ENCODE peak calls at places on chromosomes 16 and 17, in five cellular contexts. One of them, this sample, is unnamed.

GRCh38 chr17:17156511-17156910 is 49.6 kb downstream of the PLD6 start:
- DNase-seq in lung: no peak
- DNase-seq in A673: no peak
- DNase-seq in Panc1: no peak
- DNase-seq in neural progenitor cell: no peak
- DNase-seq in this sample: no peak

GRCh38 chr17:1200440-1200839 is 20.7 kb upstream of the ABR start:
- DNase-seq in lung: no peak
- DNase-seq in A673: no peak
- DNase-seq in Panc1: no peak
- DNase-seq in neural progenitor cell: no peak
- DNase-seq in this sample: no peak

GRCh38 chr17:3719265-3719664 is 4.4 kb upstream of the HASPIN start:
- DNase-seq in lung: no peak
- DNase-seq in A673: no peak
- DNase-seq in Panc1: no peak
- DNase-seq in neural progenitor cell: no peak
- DNase-seq in this sample: no peak

GRCh38 chr16:50862818-50863672 is 121.2 kb downstream of the CYLD start:
- DNase-seq in lung: peak
- DNase-seq in A673: peak
- DNase-seq in Panc1: no peak
- DNase-seq in neural progenitor cell: no peak
- DNase-seq in this sample: peak

GRCh38 chr16:12455287-12455798 is 348.3 kb downstream of the CPPED1 start:
- DNase-seq in lung: peak
- DNase-seq in A673: peak
- DNase-seq in Panc1: peak
- DNase-seq in neural progenitor cell: peak
- DNase-seq in this sample: peak

GRCh38 chr16:12516621-12517309 is 286.9 kb downstream of the CPPED1 start:
- DNase-seq in lung: no peak
- DNase-seq in A673: no peak
- DNase-seq in Panc1: no peak
- DNase-seq in neural progenitor cell: no peak
- DNase-seq in this sample: no peak

GRCh38 chr17:50288306-50288705 is 14.0 kb downstream of the TMEM92 start:
- DNase-seq in lung: no peak
- DNase-seq in A673: no peak
- DNase-seq in Panc1: no peak
- DNase-seq in neural progenitor cell: no peak
- DNase-seq in this sample: no peak

GRCh38 chr17:39555368-39555767 is 52.4 kb downstream of the NEUROD2 start:
- DNase-seq in lung: no peak
- DNase-seq in A673: no peak
- DNase-seq in Panc1: no peak
- DNase-seq in neural progenitor cell: no peak
- DNase-seq in this sample: no peak

GRCh38 chr17:37770631-37771518 is 26.0 kb upstream of the HNF1B start:
- DNase-seq in lung: peak
- DNase-seq in A673: peak
- DNase-seq in Panc1: peak
- DNase-seq in neural progenitor cell: peak
- DNase-seq in this sample: no peak

GRCh38 chr17:81309859-81310839 is 15.0 kb upstream of the SLC38A10 start:
- DNase-seq in lung: no peak
- DNase-seq in A673: no peak
- DNase-seq in Panc1: no peak
- DNase-seq in neural progenitor cell: no peak
- DNase-seq in this sample: no peak
- TF ChIP-seq CTCF in lung: no peak
- TF ChIP-seq CTCF in A673: no peak
- TF ChIP-seq CTCF in Panc1: no peak
- TF ChIP-seq CTCF in neural progenitor cell: no peak
- TF ChIP-seq CTCF in this sample: no peak

DNA sequence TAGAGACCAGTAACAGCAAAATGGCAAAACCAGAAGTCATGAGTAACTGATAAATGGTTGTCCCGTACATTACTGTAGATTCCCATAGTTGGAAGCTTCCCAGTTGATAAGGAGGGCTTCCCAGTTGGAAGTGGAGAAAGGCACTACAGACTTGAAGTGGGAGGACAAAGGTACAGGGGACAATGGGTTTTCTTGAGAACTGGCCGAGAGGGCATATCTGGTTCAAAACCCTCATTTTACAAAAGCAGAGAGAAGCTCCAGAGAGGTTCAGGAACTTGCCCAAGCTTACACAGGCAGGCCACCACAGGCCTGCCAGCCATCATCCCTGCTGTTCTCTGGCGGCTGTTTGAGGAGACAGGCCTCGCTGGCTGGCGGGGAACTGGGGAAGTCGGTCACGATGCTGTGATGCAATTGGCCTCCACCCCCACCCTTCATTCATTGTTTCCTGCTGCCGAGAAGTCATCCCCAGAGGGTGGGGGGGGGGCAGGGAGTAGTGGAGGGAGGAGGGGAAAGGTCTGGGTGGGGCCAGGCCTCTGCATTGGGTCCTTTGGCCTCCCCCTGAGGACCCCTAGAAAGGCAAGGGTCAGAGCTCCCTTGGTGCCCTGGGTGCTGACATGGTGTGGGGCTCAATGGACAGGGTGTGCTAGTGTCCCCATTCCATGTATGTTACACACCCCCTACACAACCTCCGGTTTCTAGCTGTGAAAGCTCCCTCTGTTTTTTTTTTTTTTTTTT is 3.0 kb downstream of the UBALD2 start:
- DNase-seq in lung: peak
- DNase-seq in A673: peak
- DNase-seq in Panc1: no peak
- DNase-seq in neural progenitor cell: no peak
- DNase-seq in this sample: peak
- H3K4me3 ChIP-seq in lung: no peak
- H3K4me3 ChIP-seq in A673: no peak
- H3K4me3 ChIP-seq in Panc1: no peak
- H3K4me3 ChIP-seq in neural progenitor cell: no peak
- H3K4me3 ChIP-seq in this sample: no peak

DNA sequence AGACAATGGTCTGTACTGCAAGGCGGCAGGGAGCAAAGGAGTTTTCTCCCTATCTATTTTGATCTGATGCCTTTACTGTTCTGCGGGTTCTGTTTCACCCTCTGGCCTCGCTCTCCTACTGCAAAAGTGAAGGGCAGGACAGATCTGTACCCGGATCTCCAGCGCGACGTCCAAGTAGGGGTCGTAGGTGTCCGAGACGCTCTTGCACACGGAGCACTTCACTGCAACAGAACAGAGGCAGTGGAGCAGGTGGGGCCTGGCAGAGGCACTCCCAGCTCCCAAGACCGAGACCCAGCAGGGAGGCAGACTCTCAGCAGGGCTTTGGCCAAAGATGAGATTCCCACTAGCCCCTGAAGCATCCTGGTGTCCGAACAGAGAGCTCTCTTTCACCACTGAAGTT is 19.8 kb downstream of the USP36 start:
- DNase-seq in lung: no peak
- DNase-seq in A673: no peak
- DNase-seq in Panc1: no peak
- DNase-seq in neural progenitor cell: no peak
- DNase-seq in this sample: no peak
- H3K27ac ChIP-seq in lung: no peak
- H3K27ac ChIP-seq in A673: no peak
- H3K27ac ChIP-seq in Panc1: no peak
- H3K27ac ChIP-seq in neural progenitor cell: no peak
- H3K27ac ChIP-seq in this sample: no peak

GRCh38 chr16:84649511-84649861 is 1.2 kb downstream of the KLHL36 start:
- DNase-seq in lung: no peak
- DNase-seq in A673: no peak
- DNase-seq in Panc1: no peak
- DNase-seq in neural progenitor cell: no peak
- DNase-seq in this sample: no peak

GRCh38 chr16:84650062-84650991 is 2.0 kb downstream of the KLHL36 start:
- DNase-seq in lung: no peak
- DNase-seq in A673: no peak
- DNase-seq in Panc1: no peak
- DNase-seq in neural progenitor cell: peak
- DNase-seq in this sample: no peak

GRCh38 chr16:84654998-84655397 is 6.7 kb downstream of the KLHL36 start:
- DNase-seq in lung: no peak
- DNase-seq in A673: no peak
- DNase-seq in Panc1: no peak
- DNase-seq in neural progenitor cell: no peak
- DNase-seq in this sample: no peak

GRCh38 chr16:84654238-84654637 is 5.9 kb downstream of the KLHL36 start:
- DNase-seq in lung: no peak
- DNase-seq in A673: no peak
- DNase-seq in Panc1: no peak
- DNase-seq in neural progenitor cell: no peak
- DNase-seq in this sample: no peak

DNA sequence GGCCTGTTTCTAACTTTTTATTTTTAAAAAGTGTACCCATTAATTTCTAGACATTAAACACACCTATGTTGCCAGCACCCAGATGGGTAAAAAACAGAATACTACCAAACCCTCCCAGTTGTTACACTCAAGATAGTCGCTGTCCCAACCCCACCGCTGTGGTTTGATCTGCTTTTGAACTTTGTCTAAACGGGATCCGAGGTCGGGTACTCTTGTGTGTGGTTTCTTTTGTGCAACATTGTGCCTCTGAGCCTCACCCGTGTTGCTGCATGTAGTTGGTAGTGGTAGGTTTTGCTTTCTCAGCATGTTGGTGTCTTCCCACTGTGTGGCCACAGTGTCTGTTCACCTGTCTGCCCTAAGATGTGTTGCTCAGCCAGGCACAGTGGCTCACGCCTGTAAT is 4.3 kb downstream of the KLHL36 start:
- DNase-seq in lung: no peak
- DNase-seq in A673: no peak
- DNase-seq in Panc1: no peak
- DNase-seq in neural progenitor cell: no peak
- DNase-seq in this sample: no peak
- TF ChIP-seq CTCF in lung: no peak
- TF ChIP-seq CTCF in A673: no peak
- TF ChIP-seq CTCF in Panc1: no peak
- TF ChIP-seq CTCF in neural progenitor cell: no peak
- TF ChIP-seq CTCF in this sample: no peak

GRCh38 chr17:41648411-41649195 is 24.2 kb upstream of the KRT17 start:
- DNase-seq in lung: peak
- DNase-seq in A673: peak
- DNase-seq in Panc1: peak
- DNase-seq in neural progenitor cell: peak
- DNase-seq in this sample: peak
- H3K4me3 ChIP-seq in lung: no peak
- H3K4me3 ChIP-seq in A673: peak
- H3K4me3 ChIP-seq in Panc1: peak
- H3K4me3 ChIP-seq in neural progenitor cell: peak
- H3K4me3 ChIP-seq in this sample: peak

GRCh38 chr16:75593308-75593707 is 27.1 kb downstream of the GABARAPL2 start:
- DNase-seq in lung: no peak
- DNase-seq in A673: peak
- DNase-seq in Panc1: no peak
- DNase-seq in neural progenitor cell: no peak
- DNase-seq in this sample: no peak
- H3K27ac ChIP-seq in lung: no peak
- H3K27ac ChIP-seq in A673: peak
- H3K27ac ChIP-seq in Panc1: no peak
- H3K27ac ChIP-seq in neural progenitor cell: no peak
- H3K27ac ChIP-seq in this sample: no peak

GRCh38 chr16:81496742-81497141 is 52.1 kb downstream of the CMIP start:
- DNase-seq in lung: no peak
- DNase-seq in A673: no peak
- DNase-seq in Panc1: no peak
- DNase-seq in neural progenitor cell: no peak
- DNase-seq in this sample: peak

GRCh38 chr16:81499576-81500380 is 55.2 kb downstream of the CMIP start:
- DNase-seq in lung: no peak
- DNase-seq in A673: peak
- DNase-seq in Panc1: no peak
- DNase-seq in neural progenitor cell: no peak
- DNase-seq in this sample: no peak

GRCh38 chr16:81500833-81501521 is 56.4 kb downstream of the CMIP start:
- DNase-seq in lung: no peak
- DNase-seq in A673: peak
- DNase-seq in Panc1: no peak
- DNase-seq in neural progenitor cell: no peak
- DNase-seq in this sample: no peak

GRCh38 chr16:81497690-81498089 is 53.1 kb downstream of the CMIP start:
- DNase-seq in lung: no peak
- DNase-seq in A673: no peak
- DNase-seq in Panc1: no peak
- DNase-seq in neural progenitor cell: no peak
- DNase-seq in this sample: no peak

DNA sequence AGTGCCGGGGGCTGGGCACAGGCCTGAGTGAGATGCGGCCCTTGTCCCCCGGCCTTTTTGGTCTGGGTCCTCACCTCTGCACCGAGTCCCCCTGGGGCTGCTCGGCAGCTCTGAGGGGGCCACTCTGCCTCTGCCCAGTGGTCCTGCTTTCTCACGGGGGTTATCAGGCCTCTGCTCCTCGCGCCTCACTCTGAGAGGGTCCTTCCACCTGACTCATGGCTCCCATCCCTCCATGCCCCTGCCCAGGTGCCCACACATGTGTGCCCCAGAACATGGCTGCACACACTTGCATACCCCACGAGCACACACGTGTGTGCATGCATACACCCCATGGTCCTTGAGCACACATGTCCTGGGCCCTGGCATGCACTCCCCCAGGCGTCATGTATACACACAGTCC is 53.7 kb downstream of the CMIP start:
- DNase-seq in lung: no peak
- DNase-seq in A673: no peak
- DNase-seq in Panc1: no peak
- DNase-seq in neural progenitor cell: no peak
- DNase-seq in this sample: no peak
- TF ChIP-seq CTCF in lung: no peak
- TF ChIP-seq CTCF in A673: no peak
- TF ChIP-seq CTCF in Panc1: no peak
- TF ChIP-seq CTCF in neural progenitor cell: no peak
- TF ChIP-seq CTCF in this sample: no peak

GRCh38 chr17:28737770-28738679 is 5.8 kb upstream of the TRAF4 start:
- DNase-seq in lung: no peak
- DNase-seq in A673: no peak
- DNase-seq in Panc1: no peak
- DNase-seq in neural progenitor cell: no peak
- DNase-seq in this sample: no peak
- H3K4me3 ChIP-seq in lung: no peak
- H3K4me3 ChIP-seq in A673: no peak
- H3K4me3 ChIP-seq in Panc1: no peak
- H3K4me3 ChIP-seq in neural progenitor cell: no peak
- H3K4me3 ChIP-seq in this sample: no peak

GRCh38 chr17:58889928-58890327 is 134.3 kb downstream of the PPM1E start:
- DNase-seq in lung: no peak
- DNase-seq in A673: no peak
- DNase-seq in Panc1: no peak
- DNase-seq in neural progenitor cell: no peak
- DNase-seq in this sample: no peak

DNA sequence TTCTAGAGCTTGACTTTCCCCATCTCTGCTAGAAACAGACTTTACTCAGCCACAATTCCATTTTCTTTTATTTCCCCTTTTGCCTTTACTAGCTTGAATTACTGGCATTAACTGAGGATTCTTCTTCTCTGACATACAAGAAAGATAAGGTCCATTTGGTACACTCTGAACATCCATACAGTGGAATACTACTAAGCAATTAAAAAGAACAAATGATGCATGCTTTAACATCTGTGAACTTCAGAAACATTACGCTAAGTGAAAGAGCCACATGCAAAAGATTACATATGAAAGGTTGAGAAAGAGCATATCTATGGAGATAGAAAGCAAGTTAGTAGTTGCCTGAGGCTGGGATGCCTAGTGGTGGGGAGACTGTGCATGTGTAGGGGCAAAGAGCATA is 130.9 kb downstream of the PPM1E start:
- DNase-seq in lung: no peak
- DNase-seq in A673: no peak
- DNase-seq in Panc1: no peak
- DNase-seq in neural progenitor cell: no peak
- DNase-seq in this sample: no peak
- H3K27ac ChIP-seq in lung: no peak
- H3K27ac ChIP-seq in A673: no peak
- H3K27ac ChIP-seq in Panc1: no peak
- H3K27ac ChIP-seq in neural progenitor cell: no peak
- H3K27ac ChIP-seq in this sample: no peak